ENCODE peak calls at places on chromosome 7, in ten cellular contexts. U is tibial nerve, M is stomach, C is upper lobe of left lung, B is suprapubic skin, P is SK-N-SH, N is esophagus muscularis mucosa, I is ovary, L is sigmoid colon, K is K562. S is an unnamed sample. For H3K27me3, the result is how much of the 10 kb centered on the place peaks cover.

GRCh38 chr7:29898301-29898700 is 91.3 kb downstream of the SCRN1 start:
- DNase-seq in U (no peak), M (no peak), C (no peak), B (no peak), P (no peak), N (peak), I (no peak), L (no peak), K (no peak), S (no peak)

GRCh38 chr7:122402235-122402634 is 97.7 kb upstream of the FEZF1 start:
- DNase-seq in U (no peak), M (no peak), C (no peak), B (no peak), P (no peak), N (no peak), I (no peak), L (no peak), K (no peak), S (no peak)

GRCh38 chr7:40310213-40310612 is 175.4 kb downstream of the SUGCT start:
- DNase-seq in U (no peak), M (no peak), C (no peak), B (no peak), P (no peak), N (no peak), I (no peak), L (no peak), K (no peak), S (no peak)

GRCh38 chr7:5226921-5227785 is 37.1 kb downstream of the WIPI2 start:
- DNase-seq in U (no peak), M (no peak), C (no peak), B (no peak), P (no peak), N (no peak), I (peak), L (no peak), K (peak), S (no peak)

GRCh38 chr7:80614911-80615310 is 23.5 kb upstream of the CD36 start:
- DNase-seq in U (no peak), M (no peak), C (no peak), B (no peak), P (no peak), N (no peak), I (no peak), L (no peak), K (no peak), S (no peak)

GRCh38 chr7:28483112-28483511 is 70.8 kb downstream of the CREB5 start:
- DNase-seq in U (no peak), M (no peak), C (no peak), B (no peak), P (no peak), N (no peak), I (no peak), L (no peak), K (no peak), S (no peak)

GRCh38 chr7:123772652-123773051 is 23.8 kb upstream of the WASL start:
- DNase-seq in U (no peak), M (no peak), C (no peak), B (no peak), P (no peak), N (no peak), I (no peak), L (no peak), K (no peak), S (no peak)

GRCh38 chr7:54879776-54880175 is 120.8 kb upstream of the SEC61G start:
- DNase-seq in U (no peak), M (no peak), C (no peak), B (no peak), P (no peak), N (no peak), I (no peak), L (no peak), K (no peak), S (no peak)

GRCh38 chr7:69598487-69599148 is 343 bp downstream of the AUTS2 start:
- DNase-seq in U (peak), M (no peak), C (no peak), B (peak), P (no peak), N (no peak), I (peak), L (peak), K (no peak), S (no peak)

GRCh38 chr7:74343281-74344127 is 54.3 kb downstream of the CLIP2 start:
- DNase-seq in U (no peak), M (no peak), C (no peak), B (no peak), P (no peak), N (no peak), I (no peak), L (no peak), K (peak), S (no peak)

DNA sequence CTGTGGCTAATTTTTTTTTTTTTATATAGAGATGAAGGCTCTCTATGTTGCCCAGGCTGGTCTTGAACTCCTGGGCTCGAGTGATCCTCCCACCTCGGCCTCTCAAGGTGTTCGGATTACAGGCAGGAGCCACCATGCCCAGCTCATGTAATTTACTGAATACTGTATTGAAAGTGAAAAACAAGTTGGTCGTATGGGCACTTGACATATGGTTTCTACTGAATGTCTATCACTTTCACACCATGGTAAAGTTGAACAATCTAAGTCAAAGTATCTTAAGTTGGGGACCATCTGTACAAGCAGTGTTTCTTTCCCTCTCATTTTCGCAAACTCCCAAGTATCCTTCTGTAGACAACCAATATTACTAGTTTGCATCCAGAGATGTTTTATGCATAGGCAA is 116.6 kb downstream of the TMEM178B start:
- DNase-seq in U (no peak), M (no peak), C (no peak), B (no peak), P (no peak), N (no peak), I (no peak), L (no peak), K (no peak), S (no peak)
- TF ChIP-seq EP300 in U (no peak), M (no peak), C (no peak), B (no peak), P (no peak), N (no peak), I (no peak), L (no peak), K (no peak), S (no peak)

GRCh38 chr7:158560386-158560785 is 27.2 kb downstream of the PTPRN2 start:
- DNase-seq in U (no peak), M (no peak), C (no peak), B (no peak), P (no peak), N (no peak), I (no peak), L (no peak), K (no peak), S (no peak)
- H3K27me3 ChIP-seq in U (under half), M (under half), C (under half), B (under half), P (under half), N (under half), I (under half), L (under half), K (half or more), S (under half)

DNA sequence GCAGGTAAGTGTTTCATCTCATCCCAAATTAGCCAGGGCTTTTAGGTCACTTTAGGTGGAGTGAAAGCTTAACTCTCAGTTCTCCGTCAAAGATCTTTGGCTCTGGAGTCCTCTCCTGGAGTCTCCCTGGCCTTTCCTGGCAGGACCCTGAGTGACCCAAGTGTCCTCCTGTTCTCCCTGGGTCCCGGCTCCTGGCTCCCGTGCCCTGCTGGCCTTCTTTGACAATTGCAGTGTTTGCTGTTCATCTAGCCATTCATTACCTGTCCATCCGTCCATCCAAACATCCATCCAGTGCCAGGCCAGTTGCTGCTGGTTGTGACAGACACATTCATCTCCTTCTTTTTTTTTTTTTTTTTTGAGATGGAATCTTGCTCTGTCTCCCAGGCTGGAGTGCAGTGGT is 6.2 kb upstream of the TPST1 start:
- DNase-seq in U (no peak), M (no peak), C (no peak), B (peak), P (no peak), N (no peak), I (no peak), L (peak), K (no peak), S (no peak)
- TF ChIP-seq EP300 in U (no peak), M (no peak), C (no peak), B (no peak), P (no peak), N (no peak), I (no peak), L (no peak), K (no peak), S (no peak)

GRCh38 chr7:1318661-1319060 is 86.0 kb downstream of the UNCX start:
- DNase-seq in U (no peak), M (no peak), C (no peak), B (no peak), P (no peak), N (no peak), I (no peak), L (peak), K (no peak), S (no peak)
- H3K27me3 ChIP-seq in U (under half), M (half or more), C (under half), B (half or more), P (half or more), N (under half), I (under half), L (under half), K (half or more), S (under half)

GRCh38 chr7:150961510-150962284 is 16.4 kb downstream of the KCNH2 start:
- DNase-seq in U (no peak), M (no peak), C (no peak), B (no peak), P (peak), N (no peak), I (no peak), L (no peak), K (no peak), S (no peak)

GRCh38 chr7:150964593-150965111 is 13.5 kb downstream of the KCNH2 start:
- DNase-seq in U (no peak), M (no peak), C (no peak), B (no peak), P (peak), N (no peak), I (no peak), L (peak), K (peak), S (peak)

GRCh38 chr7:150962285-150962742 is 15.8 kb downstream of the KCNH2 start:
- DNase-seq in U (no peak), M (no peak), C (no peak), B (no peak), P (no peak), N (no peak), I (no peak), L (no peak), K (no peak), S (no peak)

GRCh38 chr7:150963707-150964559 is 14.2 kb downstream of the KCNH2 start:
- DNase-seq in U (no peak), M (no peak), C (no peak), B (no peak), P (no peak), N (no peak), I (peak), L (no peak), K (peak), S (no peak)

GRCh38 chr7:150962743-150963399 is 15.2 kb downstream of the KCNH2 start:
- DNase-seq in U (no peak), M (peak), C (no peak), B (no peak), P (peak), N (no peak), I (peak), L (peak), K (peak), S (peak)
- TF ChIP-seq EP300 in U (no peak), M (no peak), C (no peak), B (no peak), P (no peak), N (no peak), I (no peak), L (no peak), K (peak), S (no peak)

DNA sequence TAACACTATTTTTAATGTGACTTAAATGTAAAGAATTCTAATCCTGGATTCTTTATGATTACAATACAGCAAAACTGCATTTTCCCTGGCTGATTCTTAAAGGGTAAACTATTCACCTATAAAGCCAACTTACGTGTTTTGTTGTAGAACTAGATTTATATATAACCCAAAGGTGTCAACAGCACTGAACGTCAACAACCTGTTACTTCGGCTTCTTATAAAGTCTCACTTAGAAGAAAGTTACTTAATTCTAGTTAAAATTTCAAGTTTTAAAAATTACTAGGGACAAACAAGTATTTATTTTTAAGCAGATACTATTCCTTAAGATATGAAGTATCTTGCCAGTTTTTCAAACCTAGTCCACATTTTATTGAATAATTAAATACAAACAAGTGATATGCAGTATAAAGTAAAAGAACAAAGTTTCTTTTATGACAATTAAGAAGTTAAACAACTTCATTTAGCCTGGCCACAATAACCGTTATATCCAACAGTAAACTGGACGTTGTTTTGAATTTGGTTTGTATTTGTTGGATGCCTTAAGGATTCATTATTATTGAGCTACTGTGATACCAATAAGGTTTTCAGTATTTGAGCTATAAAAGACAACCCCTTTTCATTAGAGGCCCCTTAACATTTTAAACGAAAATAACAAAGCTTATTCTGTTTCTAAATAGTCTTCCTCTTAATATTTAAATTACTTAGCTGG is 83.2 kb downstream of the SNX10 start:
- DNase-seq in U (no peak), M (no peak), C (no peak), B (no peak), P (no peak), N (no peak), I (no peak), L (no peak), K (no peak), S (no peak)
- H3K27me3 ChIP-seq in U (under half), M (half or more), C (under half), B (half or more), P (under half), N (under half), I (under half), L (half or more), K (under half), S (half or more)

GRCh38 chr7:16939161-16939560 is 57.4 kb upstream of the AGR3 start:
- DNase-seq in U (no peak), M (no peak), C (no peak), B (no peak), P (no peak), N (no peak), I (no peak), L (no peak), K (no peak), S (no peak)
- TF ChIP-seq EP300 in U (no peak), M (no peak), C (no peak), B (no peak), P (no peak), N (no peak), I (no peak), L (no peak), K (no peak), S (no peak)

GRCh38 chr7:27147211-27148030 is at the start of gene HOXA6:
- DNase-seq in U (no peak), M (peak), C (no peak), B (peak), P (peak), N (no peak), I (no peak), L (peak), K (no peak), S (peak)

GRCh38 chr7:27150568-27151340 is 1.6 kb downstream of the HOXA3 start:
- DNase-seq in U (no peak), M (peak), C (peak), B (peak), P (peak), N (no peak), I (peak), L (peak), K (peak), S (peak)

GRCh38 chr7:27149817-27150567 is 2.4 kb downstream of the HOXA3 start:
- DNase-seq in U (no peak), M (no peak), C (no peak), B (peak), P (no peak), N (no peak), I (no peak), L (peak), K (no peak), S (peak)

GRCh38 chr7:27148031-27148775 is 629 bp upstream of the HOXA6 start:
- DNase-seq in U (no peak), M (no peak), C (no peak), B (peak), P (peak), N (no peak), I (no peak), L (peak), K (no peak), S (peak)

DNA sequence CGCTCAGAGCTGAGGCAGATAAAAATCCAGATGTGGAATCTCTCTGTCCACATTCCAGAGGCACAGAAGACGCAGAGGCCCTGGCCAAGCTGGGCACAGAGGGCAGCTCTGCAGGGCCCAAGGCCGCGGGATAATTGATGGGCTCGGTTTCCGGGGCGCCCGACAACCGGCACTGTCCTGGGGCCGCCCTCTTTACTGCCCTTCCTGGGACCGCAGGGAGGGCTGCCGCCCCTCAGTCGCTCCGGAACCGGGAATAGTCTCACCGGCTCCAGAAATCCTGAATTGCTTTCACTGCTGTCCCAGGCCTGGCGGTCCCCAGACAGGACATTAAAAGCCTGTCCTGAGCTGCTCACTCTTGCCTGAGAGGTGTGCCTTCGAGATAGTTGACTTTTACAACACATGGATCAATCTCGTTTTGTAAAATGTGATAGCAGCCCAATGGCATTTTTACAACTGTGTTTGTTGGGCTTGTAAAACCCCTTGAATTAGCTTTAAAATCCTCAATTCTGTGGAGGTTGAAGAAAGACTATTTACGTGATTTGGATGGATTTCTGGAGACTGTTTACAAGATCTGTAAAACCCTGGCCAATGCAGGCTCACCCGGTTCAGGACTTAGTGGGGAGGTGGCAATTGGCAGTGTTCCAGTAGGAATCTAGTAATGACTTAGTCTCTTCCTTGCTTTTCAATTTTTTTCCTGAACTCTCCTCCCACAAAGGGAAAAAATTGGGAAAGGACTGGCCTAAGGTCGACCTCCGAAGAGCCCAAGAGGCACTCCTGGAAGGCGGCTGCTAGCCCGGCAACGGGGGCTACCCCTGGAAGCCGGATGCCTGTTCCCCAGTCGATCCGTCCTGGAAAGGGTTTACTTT is 1.4 kb upstream of the HOXA6 start:
- DNase-seq in U (no peak), M (no peak), C (no peak), B (no peak), P (no peak), N (no peak), I (no peak), L (peak), K (no peak), S (peak)
- H3K27me3 ChIP-seq in U (under half), M (half or more), C (half or more), B (under half), P (half or more), N (under half), I (under half), L (under half), K (half or more), S (under half)

S was measured in transverse colon.